ENCODE peak calls at places on chromosome 6, in four cellular contexts. One of them, this sample, is unnamed.
A peak's percentile ranks its signal among the peaks of the same experiment; 100 is the strongest.

GRCh38 chr6:9095671-9096260 is 660.4 kb upstream of the SLC35B3 start:
- DNase-seq in neural progenitor cell: peak; percentile 71
- DNase-seq in kidney: no peak
- DNase-seq in mammary epithelial cell: no peak
- DNase-seq in this sample: no peak

GRCh38 chr6:44285552-44286284 is 15.5 kb downstream of the TMEM151B start:
- DNase-seq in neural progenitor cell: peak; percentile 76
- DNase-seq in kidney: no peak
- DNase-seq in mammary epithelial cell: no peak
- DNase-seq in this sample: peak; percentile 34

GRCh38 chr6:27839303-27840081 is 72.7 kb downstream of the OR2B2 start:
- DNase-seq in neural progenitor cell: peak; percentile 32
- DNase-seq in kidney: no peak
- DNase-seq in mammary epithelial cell: peak; percentile 61
- DNase-seq in this sample: peak; percentile 82

GRCh38 chr6:105087571-105088211 is 92.1 kb downstream of the POPDC3 start:
- DNase-seq in neural progenitor cell: peak; percentile 63
- DNase-seq in kidney: no peak
- DNase-seq in mammary epithelial cell: peak; percentile 35
- DNase-seq in this sample: peak; percentile 81

GRCh38 chr6:33990061-33990541 is 155.8 kb downstream of the GRM4 start:
- DNase-seq in neural progenitor cell: no peak
- DNase-seq in kidney: peak; percentile 39
- DNase-seq in mammary epithelial cell: no peak
- DNase-seq in this sample: no peak

GRCh38 chr6:103273048-103273447 is 1586.7 kb downstream of the HACE1 start:
- DNase-seq in neural progenitor cell: peak; percentile 51
- DNase-seq in kidney: no peak
- DNase-seq in mammary epithelial cell: no peak
- DNase-seq in this sample: peak; percentile 18

GRCh38 chr6:28758046-28758817 is 165.6 kb downstream of the TRIM27 start:
- DNase-seq in neural progenitor cell: peak; percentile 81
- DNase-seq in kidney: no peak
- DNase-seq in mammary epithelial cell: peak; percentile 84
- DNase-seq in this sample: peak; percentile 67

GRCh38 chr6:154156135-154156948 is 117.3 kb downstream of the OPRM1 start:
- DNase-seq in neural progenitor cell: peak; percentile 58
- DNase-seq in kidney: peak; percentile 87
- DNase-seq in mammary epithelial cell: no peak
- DNase-seq in this sample: peak; percentile 50

GRCh38 chr6:52482903-52483670 is 62.9 kb downstream of the EFHC1 start:
- DNase-seq in neural progenitor cell: no peak
- DNase-seq in kidney: no peak
- DNase-seq in mammary epithelial cell: peak; percentile 19
- DNase-seq in this sample: no peak

GRCh38 chr6:157314705-157315321 is 8.5 kb downstream of the TMEM242 start:
- DNase-seq in neural progenitor cell: peak; percentile 72
- DNase-seq in kidney: no peak
- DNase-seq in mammary epithelial cell: peak; percentile 59
- DNase-seq in this sample: peak; percentile 88

GRCh38 chr6:148776321-148776966 is 29.6 kb downstream of the UST start:
- DNase-seq in neural progenitor cell: no peak
- DNase-seq in kidney: no peak
- DNase-seq in mammary epithelial cell: peak; percentile 84
- DNase-seq in this sample: peak; percentile 61
- H3K4me1 ChIP-seq in neural progenitor cell: peaks cover 6% of the 10 kb centered on the region
- H3K4me1 ChIP-seq in kidney: no peaks in the 10 kb centered on the region
- H3K4me1 ChIP-seq in mammary epithelial cell: peaks cover 11% of the 10 kb centered on the region
- H3K4me1 ChIP-seq in this sample: peaks cover 22% of the 10 kb centered on the region

GRCh38 chr6:126650931-126651330 is 311.0 kb downstream of the CENPW start:
- DNase-seq in neural progenitor cell: no peak
- DNase-seq in kidney: no peak
- DNase-seq in mammary epithelial cell: no peak
- DNase-seq in this sample: peak; percentile 40
- H3K9ac ChIP-seq in neural progenitor cell: no peak overlapping the region
- H3K9ac ChIP-seq in kidney: no peak overlapping the region
- H3K9ac ChIP-seq in mammary epithelial cell: no peak overlapping the region
- H3K9ac ChIP-seq in this sample: no peak overlapping the region

GRCh38 chr6:166595949-166596348 is 9.5 kb upstream of the RAMACL start:
- DNase-seq in neural progenitor cell: no peak
- DNase-seq in kidney: no peak
- DNase-seq in mammary epithelial cell: no peak
- DNase-seq in this sample: no peak

GRCh38 chr6:166596741-166597507 is 10.4 kb upstream of the RAMACL start:
- DNase-seq in neural progenitor cell: no peak
- DNase-seq in kidney: no peak
- DNase-seq in mammary epithelial cell: no peak
- DNase-seq in this sample: no peak

GRCh38 chr6:166599158-166599557 is 12.7 kb upstream of the RAMACL start:
- DNase-seq in neural progenitor cell: no peak
- DNase-seq in kidney: no peak
- DNase-seq in mammary epithelial cell: no peak
- DNase-seq in this sample: no peak

GRCh38 chr6:166598441-166599138 is 12.1 kb upstream of the RAMACL start:
- DNase-seq in neural progenitor cell: no peak
- DNase-seq in kidney: no peak
- DNase-seq in mammary epithelial cell: peak; percentile 17
- DNase-seq in this sample: peak; percentile 95

DNA sequence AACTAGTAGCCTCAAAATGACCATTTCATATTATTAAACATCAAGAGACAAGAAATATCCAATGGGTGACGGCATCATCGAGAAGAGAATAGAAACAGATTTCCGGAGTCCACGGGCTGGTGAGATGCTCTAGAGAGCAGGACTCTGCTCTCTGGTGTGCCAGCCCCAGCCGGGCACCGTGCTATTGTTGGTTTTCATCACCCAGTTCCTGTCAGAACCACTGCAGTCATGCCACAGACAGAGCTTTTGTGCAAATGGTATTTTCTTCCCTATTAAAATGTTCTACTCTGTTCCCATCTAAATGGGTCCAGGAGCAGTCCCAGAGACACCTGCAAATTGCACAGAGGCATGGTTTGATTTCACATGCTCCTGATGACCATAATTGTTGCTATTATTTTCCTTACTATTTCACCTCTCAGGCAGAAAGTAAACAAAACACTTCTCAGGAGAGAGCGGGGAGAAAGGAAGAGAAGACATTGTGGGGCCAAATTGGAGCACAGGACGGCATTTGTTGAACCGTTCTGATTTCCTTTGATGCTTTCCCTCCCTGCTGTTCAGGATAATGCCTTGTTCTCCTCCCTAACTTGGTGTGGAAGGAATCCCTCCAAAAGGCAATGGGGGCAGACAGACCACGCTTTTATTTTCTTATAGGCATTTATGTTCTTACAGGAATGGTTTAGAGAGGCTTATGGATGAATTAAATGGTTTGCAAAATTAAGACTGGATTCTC is 11.4 kb upstream of the RAMACL start:
- DNase-seq in neural progenitor cell: peak; percentile 71
- DNase-seq in kidney: no peak
- DNase-seq in mammary epithelial cell: no peak
- DNase-seq in this sample: no peak
- H3K4me1 ChIP-seq in neural progenitor cell: peaks cover 17% of the 10 kb centered on the region
- H3K4me1 ChIP-seq in kidney: no peaks in the 10 kb centered on the region
- H3K4me1 ChIP-seq in mammary epithelial cell: no peaks in the 10 kb centered on the region
- H3K4me1 ChIP-seq in this sample: peaks cover 42% of the 10 kb centered on the region

GRCh38 chr6:43271103-43271815 is 26.8 kb upstream of the SLC22A7 start:
- DNase-seq in neural progenitor cell: no peak
- DNase-seq in kidney: no peak
- DNase-seq in mammary epithelial cell: no peak
- DNase-seq in this sample: no peak

GRCh38 chr6:43269273-43270007 is 26.2 kb downstream of the TTBK1 start:
- DNase-seq in neural progenitor cell: peak; percentile 48
- DNase-seq in kidney: no peak
- DNase-seq in mammary epithelial cell: no peak
- DNase-seq in this sample: peak; percentile 45

GRCh38 chr6:43268348-43268685 is 25.0 kb downstream of the TTBK1 start:
- DNase-seq in neural progenitor cell: no peak
- DNase-seq in kidney: peak; percentile 91
- DNase-seq in mammary epithelial cell: no peak
- DNase-seq in this sample: no peak

GRCh38 chr6:43267619-43268347 is 24.5 kb downstream of the TTBK1 start:
- DNase-seq in neural progenitor cell: no peak
- DNase-seq in kidney: no peak
- DNase-seq in mammary epithelial cell: no peak
- DNase-seq in this sample: no peak

GRCh38 chr6:43268782-43269272 is 25.5 kb downstream of the TTBK1 start:
- DNase-seq in neural progenitor cell: no peak
- DNase-seq in kidney: no peak
- DNase-seq in mammary epithelial cell: no peak
- DNase-seq in this sample: no peak
- H3K9ac ChIP-seq in neural progenitor cell: no peak overlapping the region
- H3K9ac ChIP-seq in kidney: no peak overlapping the region
- H3K9ac ChIP-seq in mammary epithelial cell: no peak overlapping the region
- H3K9ac ChIP-seq in this sample: no peak overlapping the region